ENCODE peak calls at places on chromosomes 11 and 22, in four cellular contexts. One of them, this sample, is unnamed.
A peak's percentile ranks its signal among the peaks of the same experiment; 100 is the strongest.

GRCh38 chr22:20418211-20418788 is 19.3 kb downstream of the SCARF2 start:
- DNase-seq in fibroblast of mammary gland: peak; percentile 79
- DNase-seq in IMR-90: peak; percentile 80
- DNase-seq in lower lobe of right lung: peak; percentile 89
- DNase-seq in this sample: peak; percentile 31

GRCh38 chr22:44024288-44024908 is at the start of gene PARVB:
- DNase-seq in fibroblast of mammary gland: no peak
- DNase-seq in IMR-90: no peak
- DNase-seq in lower lobe of right lung: peak; percentile 51
- DNase-seq in this sample: no peak

GRCh38 chr11:125448136-125448535 is 47.9 kb downstream of the FEZ1 start:
- DNase-seq in fibroblast of mammary gland: peak; percentile 17
- DNase-seq in IMR-90: peak; percentile 75
- DNase-seq in lower lobe of right lung: no peak
- DNase-seq in this sample: no peak

GRCh38 chr11:126186708-126187481 is 24.6 kb downstream of the RPUSD4 start:
- DNase-seq in fibroblast of mammary gland: no peak
- DNase-seq in IMR-90: no peak
- DNase-seq in lower lobe of right lung: no peak
- DNase-seq in this sample: no peak

GRCh38 chr11:57776101-57776511 is 14.5 kb downstream of the CTNND1 start:
- DNase-seq in fibroblast of mammary gland: no peak
- DNase-seq in IMR-90: peak; percentile 63
- DNase-seq in lower lobe of right lung: peak; percentile 58
- DNase-seq in this sample: no peak

GRCh38 chr22:23088199-23088604 is 17.9 kb downstream of the GNAZ start:
- DNase-seq in fibroblast of mammary gland: no peak
- DNase-seq in IMR-90: no peak
- DNase-seq in lower lobe of right lung: no peak
- DNase-seq in this sample: no peak

GRCh38 chr11:46676436-46677158 is 23.8 kb downstream of the ARHGAP1 start:
- DNase-seq in fibroblast of mammary gland: no peak
- DNase-seq in IMR-90: no peak
- DNase-seq in lower lobe of right lung: no peak
- DNase-seq in this sample: no peak

GRCh38 chr11:72333657-72334056 is 89.7 kb upstream of the PHOX2A start:
- DNase-seq in fibroblast of mammary gland: no peak
- DNase-seq in IMR-90: no peak
- DNase-seq in lower lobe of right lung: no peak
- DNase-seq in this sample: no peak

GRCh38 chr11:101127699-101128570 is 1.7 kb downstream of the PGR start:
- DNase-seq in fibroblast of mammary gland: no peak
- DNase-seq in IMR-90: no peak
- DNase-seq in lower lobe of right lung: peak; percentile 45
- DNase-seq in this sample: no peak
- H3K4me3 ChIP-seq in fibroblast of mammary gland: peak overlapping the region; percentile 38
- H3K4me3 ChIP-seq in IMR-90: peak overlapping the region; percentile 41
- H3K4me3 ChIP-seq in lower lobe of right lung: peak overlapping the region; percentile 58
- H3K4me3 ChIP-seq in this sample: peak overlapping the region; percentile 40

GRCh38 chr11:1749020-1749758 is 1.2 kb downstream of the IFITM10 start:
- DNase-seq in fibroblast of mammary gland: peak; percentile 34
- DNase-seq in IMR-90: no peak
- DNase-seq in lower lobe of right lung: peak; percentile 55
- DNase-seq in this sample: no peak
- H3K4me3 ChIP-seq in fibroblast of mammary gland: peak overlapping the region; percentile 37
- H3K4me3 ChIP-seq in IMR-90: no peak overlapping the region
- H3K4me3 ChIP-seq in lower lobe of right lung: peak overlapping the region; percentile 30
- H3K4me3 ChIP-seq in this sample: peak overlapping the region; percentile 71

GRCh38 chr11:110296226-110297081 is at the start of gene RDX:
- DNase-seq in fibroblast of mammary gland: peak; percentile 65
- DNase-seq in IMR-90: peak; percentile 63
- DNase-seq in lower lobe of right lung: peak; percentile 88
- DNase-seq in this sample: peak; percentile 32
- H3K4me3 ChIP-seq in fibroblast of mammary gland: peak within 1 kb of the TSS; percentile 86
- H3K4me3 ChIP-seq in IMR-90: peak within 1 kb of the TSS; percentile 99
- H3K4me3 ChIP-seq in lower lobe of right lung: peak within 1 kb of the TSS; percentile 95
- H3K4me3 ChIP-seq in this sample: peak within 1 kb of the TSS; percentile 94

GRCh38 chr11:131470526-131470925 is 100.1 kb downstream of the NTM start:
- DNase-seq in fibroblast of mammary gland: no peak
- DNase-seq in IMR-90: no peak
- DNase-seq in lower lobe of right lung: no peak
- DNase-seq in this sample: no peak
- H3K4me3 ChIP-seq in fibroblast of mammary gland: no peak overlapping the region
- H3K4me3 ChIP-seq in IMR-90: no peak overlapping the region
- H3K4me3 ChIP-seq in lower lobe of right lung: no peak overlapping the region
- H3K4me3 ChIP-seq in this sample: no peak overlapping the region

DNA sequence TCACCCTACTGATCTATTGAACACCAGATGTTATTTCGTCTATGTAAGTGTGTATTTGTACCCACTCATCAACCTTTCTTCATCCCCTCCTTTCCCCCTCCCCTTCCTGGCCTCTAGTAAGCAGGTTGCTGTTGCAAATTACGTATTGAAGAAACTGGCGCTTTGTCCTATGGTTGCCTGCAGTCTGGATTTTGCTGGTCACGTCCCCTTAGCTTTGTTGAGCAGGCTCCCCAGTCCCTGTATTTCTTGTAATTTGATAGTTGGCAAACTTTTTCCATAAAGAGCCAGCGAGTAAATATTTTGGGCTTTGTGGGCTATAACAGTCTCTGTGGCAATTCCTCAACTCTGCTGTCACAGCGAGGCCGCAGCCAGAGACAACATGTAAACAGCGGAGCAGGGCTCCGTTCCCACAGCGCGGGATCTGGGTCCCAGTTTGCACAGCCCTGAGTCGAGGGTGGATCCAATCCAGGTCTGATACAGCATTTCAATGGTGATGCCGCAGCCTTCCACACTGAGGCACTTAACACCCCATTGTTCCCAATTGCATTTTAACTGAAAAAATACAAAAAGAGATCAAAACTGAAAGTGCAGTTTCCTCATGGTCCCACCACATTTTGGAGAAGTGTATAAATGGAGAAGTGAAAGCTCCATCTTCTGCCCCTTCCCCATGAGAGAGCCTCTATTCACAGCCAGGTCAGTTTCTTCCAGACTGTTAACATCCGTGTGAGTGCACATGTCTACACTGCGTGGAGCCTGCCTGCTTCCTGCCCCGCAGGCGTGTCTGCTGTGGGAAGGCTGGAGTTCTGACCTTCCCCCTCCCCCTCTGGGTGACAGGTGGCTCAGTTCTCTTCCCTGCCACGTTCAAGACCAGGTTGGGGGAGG is 89.0 kb downstream of the RPS6KA4 start:
- DNase-seq in fibroblast of mammary gland: no peak
- DNase-seq in IMR-90: peak; percentile 7
- DNase-seq in lower lobe of right lung: peak; percentile 64
- DNase-seq in this sample: no peak
- H3K4me3 ChIP-seq in fibroblast of mammary gland: no peak overlapping the region
- H3K4me3 ChIP-seq in IMR-90: peak overlapping the region; percentile 3
- H3K4me3 ChIP-seq in lower lobe of right lung: peak overlapping the region; percentile 46
- H3K4me3 ChIP-seq in this sample: peak overlapping the region; percentile 1

This sample was measured in skeletal muscle cell.